ENCODE peak calls at places on chromosomes 2 and 18, in six cellular contexts. G is left lung, P is SK-N-SH, D is GM23338, J is choroid plexus epithelial cell, R is astrocyte of the spinal cord. F is an unnamed sample.

GRCh38 chr2:9975805-9976447 is 24.4 kb downstream of the GRHL1 start:
- DNase-seq in G (no peak), P (no peak), D (no peak), J (peak; percentile 97), R (peak; percentile 96), F (no peak)

GRCh38 chr2:157233506-157233905 is 24.0 kb upstream of the GALNT5 start:
- DNase-seq in G (no peak), P (no peak), D (no peak), J (peak; percentile 54), R (peak; percentile 49), F (no peak)

GRCh38 chr2:30276455-30276911 is 45.1 kb downstream of the LBH start:
- DNase-seq in G (no peak), P (no peak), D (no peak), J (no peak), R (no peak), F (no peak)

GRCh38 chr2:37378411-37378810 is 34.0 kb downstream of the QPCT start:
- DNase-seq in G (no peak), P (no peak), D (no peak), J (peak; percentile 81), R (peak; percentile 71), F (no peak)

GRCh38 chr2:118119158-118119715 is 31.0 kb downstream of the INSIG2 start:
- DNase-seq in G (no peak), P (no peak), D (no peak), J (no peak), R (no peak), F (no peak)

GRCh38 chr2:146240376-146240775 is 1604.5 kb upstream of the ACVR2A start:
- DNase-seq in G (no peak), P (no peak), D (no peak), J (no peak), R (no peak), F (no peak)

GRCh38 chr2:99488587-99488998 is 1.2 kb downstream of the REV1 start:
- DNase-seq in G (no peak), P (peak; percentile 41), D (no peak), J (peak; percentile 60), R (peak; percentile 33), F (no peak)

GRCh38 chr2:26807788-26808460 is 22.1 kb downstream of the CENPA start:
- DNase-seq in G (no peak), P (peak; percentile 75), D (peak; percentile 22), J (peak; percentile 45), R (no peak), F (no peak)

GRCh38 chr2:54060000-54060399 is 55.4 kb upstream of the ACYP2 start:
- DNase-seq in G (no peak), P (no peak), D (no peak), J (no peak), R (no peak), F (no peak)

GRCh38 chr2:40556298-40556697 is 104.4 kb upstream of the SLC8A1 start:
- DNase-seq in G (no peak), P (no peak), D (no peak), J (no peak), R (no peak), F (no peak)

GRCh38 chr18:54926593-54927297 is 32.5 kb downstream of the CCDC68 start:
- DNase-seq in G (no peak), P (no peak), D (no peak), J (peak; percentile 71), R (no peak), F (no peak)

GRCh38 chr2:241072553-241073165 is 29.4 kb downstream of the MTERF4 start:
- DNase-seq in G (no peak), P (no peak), D (no peak), J (no peak), R (no peak), F (no peak)

GRCh38 chr2:72034353-72035095 is 113.1 kb downstream of the CYP26B1 start:
- DNase-seq in G (no peak), P (peak; percentile 5), D (no peak), J (no peak), R (no peak), F (no peak)

GRCh38 chr18:69974365-69974764 is 26.7 kb upstream of the CD226 start:
- DNase-seq in G (no peak), P (no peak), D (no peak), J (peak; percentile 26), R (peak; percentile 16), F (no peak)

GRCh38 chr2:137252934-137253333 is 487.6 kb downstream of the THSD7B start:
- DNase-seq in G (no peak), P (no peak), D (no peak), J (peak; percentile 7), R (peak; percentile 39), F (no peak)

GRCh38 chr2:229025653-229026052 is 245.4 kb downstream of the PID1 start:
- DNase-seq in G (no peak), P (no peak), D (no peak), J (no peak), R (no peak), F (no peak)

GRCh38 chr2:23412556-23413155 is 27.7 kb downstream of the KLHL29 start:
- DNase-seq in G (no peak), P (no peak), D (no peak), J (peak; percentile 75), R (peak; percentile 49), F (no peak)

GRCh38 chr2:207202645-207203044 is 36.9 kb upstream of the KLF7 start:
- DNase-seq in G (no peak), P (no peak), D (peak; percentile 86), J (peak; percentile 63), R (peak; percentile 55), F (no peak)

GRCh38 chr2:238314576-238314975 is 5.7 kb upstream of the TRAF3IP1 start:
- DNase-seq in G (no peak), P (no peak), D (no peak), J (no peak), R (no peak), F (no peak)

GRCh38 chr18:12621737-12622306 is 36.1 kb downstream of the SPIRE1 start:
- DNase-seq in G (no peak), P (no peak), D (no peak), J (peak; percentile 51), R (peak; percentile 65), F (no peak)

GRCh38 chr18:808086-808485 is 4.0 kb downstream of the YES1 start:
- DNase-seq in G (no peak), P (no peak), D (no peak), J (no peak), R (peak; percentile 50), F (no peak)

GRCh38 chr2:57987835-57988573 is 58.6 kb upstream of the VRK2 start:
- DNase-seq in G (no peak), P (no peak), D (no peak), J (no peak), R (peak; percentile 45), F (no peak)

GRCh38 chr18:12842459-12843380 is 41.3 kb downstream of the PTPN2 start:
- DNase-seq in G (no peak), P (no peak), D (peak; percentile 52), J (no peak), R (no peak), F (no peak)

GRCh38 chr2:83063933-83064332 is 1395.1 kb downstream of the SUCLG1 start:
- DNase-seq in G (no peak), P (no peak), D (no peak), J (no peak), R (no peak), F (no peak)

DNA sequence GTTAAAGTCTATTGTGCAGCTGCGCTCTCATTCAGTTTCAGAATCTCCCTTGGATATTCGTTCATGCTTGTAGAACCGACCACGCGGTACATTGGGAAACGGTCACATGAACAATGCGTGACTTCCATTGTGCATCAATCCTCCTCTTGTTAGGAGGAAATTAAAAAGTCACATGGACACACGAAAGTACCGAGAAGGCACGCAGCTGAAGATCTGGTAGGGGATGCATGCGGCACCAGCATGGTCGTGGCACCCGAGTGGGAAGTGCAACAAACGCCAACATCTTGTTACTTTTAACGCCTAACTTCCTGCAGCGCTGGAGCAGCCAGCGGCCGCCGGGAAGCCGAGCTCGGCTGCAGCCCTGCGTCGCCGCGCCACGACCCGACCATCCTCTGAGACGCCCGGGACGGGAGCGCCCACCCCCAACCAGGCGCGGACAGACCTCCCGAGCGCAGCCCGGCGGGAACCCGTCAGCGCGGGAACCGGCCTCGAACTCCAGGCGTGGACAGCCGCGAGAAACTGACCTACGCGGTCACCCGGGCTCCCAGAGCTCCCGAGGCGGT is 412 bp downstream of the OSBPL1A start:
- DNase-seq in G (peak; percentile 80), P (peak; percentile 60), D (peak; percentile 70), J (peak; percentile 86), R (peak; percentile 75), F (no peak)
- H3K4me3 ChIP-seq in G (peak overlapping the region; percentile 78), P (peak overlapping the region; percentile 93), D (peak overlapping the region; percentile 58), J (peak overlapping the region; percentile 84), R (peak overlapping the region; percentile 73), F (peak overlapping the region; percentile 43)

GRCh38 chr2:149487189-149487588 is 100.4 kb downstream of the MMADHC start:
- DNase-seq in G (no peak), P (no peak), D (no peak), J (no peak), R (no peak), F (no peak)
- TF ChIP-seq CTCF in G (no peak), P (peak; percentile 34), D (no peak), J (no peak), R (no peak), F (no peak)

GRCh38 chr2:60517441-60517840 is 36.0 kb downstream of the BCL11A start:
- DNase-seq in G (no peak), P (no peak), D (no peak), J (peak; percentile 18), R (no peak), F (no peak)

GRCh38 chr2:60514886-60515407 is 38.5 kb downstream of the BCL11A start:
- DNase-seq in G (no peak), P (no peak), D (no peak), J (no peak), R (no peak), F (no peak)

GRCh38 chr2:60516826-60517225 is 36.6 kb downstream of the BCL11A start:
- DNase-seq in G (no peak), P (no peak), D (no peak), J (no peak), R (no peak), F (no peak)

GRCh38 chr2:60515751-60516226 is 37.7 kb downstream of the BCL11A start:
- DNase-seq in G (peak; percentile 52), P (no peak), D (no peak), J (peak; percentile 95), R (peak; percentile 92), F (peak; percentile 83)

GRCh38 chr2:60516383-60516811 is 37.1 kb downstream of the BCL11A start:
- DNase-seq in G (no peak), P (no peak), D (no peak), J (peak; percentile 97), R (peak; percentile 95), F (no peak)
- H3K4me3 ChIP-seq in G (no peak overlapping the region), P (peak overlapping the region; percentile 15), D (no peak overlapping the region), J (peak overlapping the region; percentile 44), R (peak overlapping the region; percentile 21), F (no peak overlapping the region)

DNA sequence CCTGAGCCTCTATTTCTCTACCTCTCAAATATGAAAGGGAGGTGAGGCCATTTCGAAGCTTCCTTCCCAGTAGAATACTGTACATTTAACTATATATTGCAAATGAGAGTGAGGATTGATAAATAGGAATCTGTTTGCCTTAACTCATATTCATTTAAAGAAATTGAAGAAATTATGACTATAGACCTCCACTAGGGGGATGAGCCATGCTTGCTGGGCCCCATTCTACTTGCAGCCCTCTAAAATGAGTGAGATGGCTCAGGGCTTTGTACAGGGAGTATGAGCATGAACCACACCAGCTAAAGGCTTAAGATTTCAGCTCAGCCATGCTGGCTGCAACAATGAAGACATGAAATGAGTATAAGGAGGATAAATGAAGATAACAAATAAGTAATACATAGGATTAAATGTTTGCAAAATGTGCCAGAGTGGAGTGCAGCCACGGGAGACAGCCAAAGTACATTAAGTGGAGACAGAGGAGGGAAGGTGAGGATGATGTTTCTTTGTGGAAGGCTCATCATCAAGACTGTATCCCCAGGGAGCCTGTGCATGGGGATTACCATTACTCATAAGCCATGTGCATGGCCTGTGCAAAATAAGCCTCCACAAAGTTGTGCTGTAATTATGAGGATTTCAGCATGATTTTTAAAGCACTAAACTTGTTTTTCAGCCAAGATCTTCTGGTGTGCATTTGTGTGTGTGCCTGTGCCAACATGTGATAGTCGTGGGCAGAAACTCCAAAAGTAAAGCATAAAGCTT is 300.8 kb downstream of the CNTNAP5 start:
- DNase-seq in G (no peak), P (peak; percentile 20), D (peak; percentile 29), J (no peak), R (no peak), F (no peak)
- TF ChIP-seq CTCF in G (no peak), P (no peak), D (peak; percentile 40), J (no peak), R (no peak), F (no peak)